ENCODE peak calls at places on chromosomes 12 and 14, in ten cellular contexts. One of them, this sample, is unnamed.

GRCh38 chr12:104177663-104178501 is 37.7 kb upstream of the TXNRD1 start:
- DNase-seq in A549: peak
- DNase-seq in heart left ventricle: peak
- DNase-seq in endothelial cell of umbilical vein: peak
- DNase-seq in breast epithelium: peak
- DNase-seq in ovary: peak
- DNase-seq in adrenal gland: peak
- DNase-seq in NB4: peak
- DNase-seq in HCT116: peak
- DNase-seq in lower leg skin: peak
- DNase-seq in this sample: peak

GRCh38 chr14:26104686-26105085 is 493.1 kb downstream of the NOVA1 start:
- DNase-seq in A549: no peak
- DNase-seq in heart left ventricle: no peak
- DNase-seq in endothelial cell of umbilical vein: no peak
- DNase-seq in breast epithelium: no peak
- DNase-seq in ovary: no peak
- DNase-seq in adrenal gland: no peak
- DNase-seq in NB4: no peak
- DNase-seq in HCT116: no peak
- DNase-seq in lower leg skin: no peak
- DNase-seq in this sample: no peak

GRCh38 chr12:1499351-1499750 is 95.0 kb downstream of the FBXL14 start:
- DNase-seq in A549: no peak
- DNase-seq in heart left ventricle: no peak
- DNase-seq in endothelial cell of umbilical vein: no peak
- DNase-seq in breast epithelium: no peak
- DNase-seq in ovary: no peak
- DNase-seq in adrenal gland: no peak
- DNase-seq in NB4: no peak
- DNase-seq in HCT116: no peak
- DNase-seq in lower leg skin: no peak
- DNase-seq in this sample: no peak

GRCh38 chr14:72644758-72645489 is 249.0 kb downstream of the DPF3 start:
- DNase-seq in A549: peak
- DNase-seq in heart left ventricle: no peak
- DNase-seq in endothelial cell of umbilical vein: no peak
- DNase-seq in breast epithelium: no peak
- DNase-seq in ovary: no peak
- DNase-seq in adrenal gland: no peak
- DNase-seq in NB4: peak
- DNase-seq in HCT116: peak
- DNase-seq in lower leg skin: no peak
- DNase-seq in this sample: no peak

GRCh38 chr14:52825085-52825484 is 33.7 kb upstream of the GNPNAT1 start:
- DNase-seq in A549: no peak
- DNase-seq in heart left ventricle: no peak
- DNase-seq in endothelial cell of umbilical vein: peak
- DNase-seq in breast epithelium: no peak
- DNase-seq in ovary: no peak
- DNase-seq in adrenal gland: no peak
- DNase-seq in NB4: no peak
- DNase-seq in HCT116: no peak
- DNase-seq in lower leg skin: no peak
- DNase-seq in this sample: no peak

GRCh38 chr12:3607039-3607719 is 116.2 kb downstream of the PRMT8 start:
- DNase-seq in A549: no peak
- DNase-seq in heart left ventricle: no peak
- DNase-seq in endothelial cell of umbilical vein: no peak
- DNase-seq in breast epithelium: no peak
- DNase-seq in ovary: peak
- DNase-seq in adrenal gland: no peak
- DNase-seq in NB4: peak
- DNase-seq in HCT116: no peak
- DNase-seq in lower leg skin: no peak
- DNase-seq in this sample: no peak

GRCh38 chr12:103688659-103689058 is 101.6 kb downstream of the STAB2 start:
- DNase-seq in A549: no peak
- DNase-seq in heart left ventricle: no peak
- DNase-seq in endothelial cell of umbilical vein: no peak
- DNase-seq in breast epithelium: no peak
- DNase-seq in ovary: no peak
- DNase-seq in adrenal gland: no peak
- DNase-seq in NB4: no peak
- DNase-seq in HCT116: no peak
- DNase-seq in lower leg skin: no peak
- DNase-seq in this sample: no peak

GRCh38 chr12:56189918-56190694 is 823 bp upstream of the SMARCC2 start:
- DNase-seq in A549: peak
- DNase-seq in heart left ventricle: peak
- DNase-seq in endothelial cell of umbilical vein: peak
- DNase-seq in breast epithelium: peak
- DNase-seq in ovary: peak
- DNase-seq in adrenal gland: peak
- DNase-seq in NB4: peak
- DNase-seq in HCT116: peak
- DNase-seq in lower leg skin: peak
- DNase-seq in this sample: peak

GRCh38 chr12:14949631-14950030 is 11.3 kb upstream of the ERP27 start:
- DNase-seq in A549: no peak
- DNase-seq in heart left ventricle: no peak
- DNase-seq in endothelial cell of umbilical vein: no peak
- DNase-seq in breast epithelium: no peak
- DNase-seq in ovary: no peak
- DNase-seq in adrenal gland: no peak
- DNase-seq in NB4: no peak
- DNase-seq in HCT116: no peak
- DNase-seq in lower leg skin: no peak
- DNase-seq in this sample: no peak

GRCh38 chr14:54975856-54976255 is 51.0 kb downstream of the WDHD1 start:
- DNase-seq in A549: peak
- DNase-seq in heart left ventricle: no peak
- DNase-seq in endothelial cell of umbilical vein: no peak
- DNase-seq in breast epithelium: no peak
- DNase-seq in ovary: no peak
- DNase-seq in adrenal gland: no peak
- DNase-seq in NB4: peak
- DNase-seq in HCT116: no peak
- DNase-seq in lower leg skin: no peak
- DNase-seq in this sample: no peak

GRCh38 chr12:53974084-53975018 is at the start of gene HOTAIR:
- DNase-seq in A549: peak
- DNase-seq in heart left ventricle: peak
- DNase-seq in endothelial cell of umbilical vein: no peak
- DNase-seq in breast epithelium: no peak
- DNase-seq in ovary: no peak
- DNase-seq in adrenal gland: no peak
- DNase-seq in NB4: peak
- DNase-seq in HCT116: no peak
- DNase-seq in lower leg skin: no peak
- DNase-seq in this sample: peak

GRCh38 chr14:69579476-69579875 is 4.8 kb upstream of the CCDC177 start:
- DNase-seq in A549: no peak
- DNase-seq in heart left ventricle: no peak
- DNase-seq in endothelial cell of umbilical vein: no peak
- DNase-seq in breast epithelium: no peak
- DNase-seq in ovary: no peak
- DNase-seq in adrenal gland: no peak
- DNase-seq in NB4: no peak
- DNase-seq in HCT116: no peak
- DNase-seq in lower leg skin: no peak
- DNase-seq in this sample: no peak

GRCh38 chr14:24310666-24311604 is at the start of gene LTB4R:
- DNase-seq in A549: no peak
- DNase-seq in heart left ventricle: peak
- DNase-seq in endothelial cell of umbilical vein: peak
- DNase-seq in breast epithelium: peak
- DNase-seq in ovary: peak
- DNase-seq in adrenal gland: peak
- DNase-seq in NB4: peak
- DNase-seq in HCT116: no peak
- DNase-seq in lower leg skin: no peak
- DNase-seq in this sample: no peak
- TF ChIP-seq POLR2A in A549: no peak
- TF ChIP-seq POLR2A in heart left ventricle: no peak
- TF ChIP-seq POLR2A in endothelial cell of umbilical vein: peak
- TF ChIP-seq POLR2A in breast epithelium: no peak
- TF ChIP-seq POLR2A in ovary: peak
- TF ChIP-seq POLR2A in adrenal gland: peak
- TF ChIP-seq POLR2A in NB4: peak
- TF ChIP-seq POLR2A in HCT116: no peak
- TF ChIP-seq POLR2A in lower leg skin: no peak
- TF ChIP-seq POLR2A in this sample: no peak

GRCh38 chr14:103679351-103679750 is 35.9 kb downstream of the XRCC3 start:
- DNase-seq in A549: peak
- DNase-seq in heart left ventricle: peak
- DNase-seq in endothelial cell of umbilical vein: peak
- DNase-seq in breast epithelium: no peak
- DNase-seq in ovary: no peak
- DNase-seq in adrenal gland: peak
- DNase-seq in NB4: peak
- DNase-seq in HCT116: peak
- DNase-seq in lower leg skin: no peak
- DNase-seq in this sample: no peak
- TF ChIP-seq CTCF in A549: peak
- TF ChIP-seq CTCF in heart left ventricle: peak
- TF ChIP-seq CTCF in endothelial cell of umbilical vein: peak
- TF ChIP-seq CTCF in breast epithelium: no peak
- TF ChIP-seq CTCF in ovary: no peak
- TF ChIP-seq CTCF in adrenal gland: peak
- TF ChIP-seq CTCF in NB4: peak
- TF ChIP-seq CTCF in HCT116: peak
- TF ChIP-seq CTCF in lower leg skin: no peak
- TF ChIP-seq CTCF in this sample: peak

GRCh38 chr14:20655851-20656250 is 14.4 kb upstream of the OR6S1 start:
- DNase-seq in A549: peak
- DNase-seq in heart left ventricle: no peak
- DNase-seq in endothelial cell of umbilical vein: no peak
- DNase-seq in breast epithelium: no peak
- DNase-seq in ovary: no peak
- DNase-seq in adrenal gland: no peak
- DNase-seq in NB4: no peak
- DNase-seq in HCT116: no peak
- DNase-seq in lower leg skin: no peak
- DNase-seq in this sample: no peak
- H3K4me3 ChIP-seq in A549: no peak
- H3K4me3 ChIP-seq in heart left ventricle: no peak
- H3K4me3 ChIP-seq in endothelial cell of umbilical vein: no peak
- H3K4me3 ChIP-seq in breast epithelium: no peak
- H3K4me3 ChIP-seq in ovary: no peak
- H3K4me3 ChIP-seq in adrenal gland: no peak
- H3K4me3 ChIP-seq in NB4: no peak
- H3K4me3 ChIP-seq in HCT116: no peak
- H3K4me3 ChIP-seq in lower leg skin: no peak
- H3K4me3 ChIP-seq in this sample: no peak

GRCh38 chr12:46357438-46358324 is 14.9 kb downstream of the SLC38A2 start:
- DNase-seq in A549: peak
- DNase-seq in heart left ventricle: no peak
- DNase-seq in endothelial cell of umbilical vein: peak
- DNase-seq in breast epithelium: no peak
- DNase-seq in ovary: no peak
- DNase-seq in adrenal gland: no peak
- DNase-seq in NB4: peak
- DNase-seq in HCT116: peak
- DNase-seq in lower leg skin: no peak
- DNase-seq in this sample: no peak

GRCh38 chr12:46360370-46360769 is 12.2 kb downstream of the SLC38A2 start:
- DNase-seq in A549: no peak
- DNase-seq in heart left ventricle: no peak
- DNase-seq in endothelial cell of umbilical vein: no peak
- DNase-seq in breast epithelium: no peak
- DNase-seq in ovary: no peak
- DNase-seq in adrenal gland: no peak
- DNase-seq in NB4: no peak
- DNase-seq in HCT116: no peak
- DNase-seq in lower leg skin: no peak
- DNase-seq in this sample: no peak

GRCh38 chr12:46358325-46358700 is 14.3 kb downstream of the SLC38A2 start:
- DNase-seq in A549: no peak
- DNase-seq in heart left ventricle: no peak
- DNase-seq in endothelial cell of umbilical vein: no peak
- DNase-seq in breast epithelium: no peak
- DNase-seq in ovary: no peak
- DNase-seq in adrenal gland: no peak
- DNase-seq in NB4: no peak
- DNase-seq in HCT116: no peak
- DNase-seq in lower leg skin: no peak
- DNase-seq in this sample: no peak

GRCh38 chr12:46359667-46360280 is 12.8 kb downstream of the SLC38A2 start:
- DNase-seq in A549: no peak
- DNase-seq in heart left ventricle: no peak
- DNase-seq in endothelial cell of umbilical vein: no peak
- DNase-seq in breast epithelium: no peak
- DNase-seq in ovary: no peak
- DNase-seq in adrenal gland: no peak
- DNase-seq in NB4: no peak
- DNase-seq in HCT116: no peak
- DNase-seq in lower leg skin: no peak
- DNase-seq in this sample: no peak

DNA sequence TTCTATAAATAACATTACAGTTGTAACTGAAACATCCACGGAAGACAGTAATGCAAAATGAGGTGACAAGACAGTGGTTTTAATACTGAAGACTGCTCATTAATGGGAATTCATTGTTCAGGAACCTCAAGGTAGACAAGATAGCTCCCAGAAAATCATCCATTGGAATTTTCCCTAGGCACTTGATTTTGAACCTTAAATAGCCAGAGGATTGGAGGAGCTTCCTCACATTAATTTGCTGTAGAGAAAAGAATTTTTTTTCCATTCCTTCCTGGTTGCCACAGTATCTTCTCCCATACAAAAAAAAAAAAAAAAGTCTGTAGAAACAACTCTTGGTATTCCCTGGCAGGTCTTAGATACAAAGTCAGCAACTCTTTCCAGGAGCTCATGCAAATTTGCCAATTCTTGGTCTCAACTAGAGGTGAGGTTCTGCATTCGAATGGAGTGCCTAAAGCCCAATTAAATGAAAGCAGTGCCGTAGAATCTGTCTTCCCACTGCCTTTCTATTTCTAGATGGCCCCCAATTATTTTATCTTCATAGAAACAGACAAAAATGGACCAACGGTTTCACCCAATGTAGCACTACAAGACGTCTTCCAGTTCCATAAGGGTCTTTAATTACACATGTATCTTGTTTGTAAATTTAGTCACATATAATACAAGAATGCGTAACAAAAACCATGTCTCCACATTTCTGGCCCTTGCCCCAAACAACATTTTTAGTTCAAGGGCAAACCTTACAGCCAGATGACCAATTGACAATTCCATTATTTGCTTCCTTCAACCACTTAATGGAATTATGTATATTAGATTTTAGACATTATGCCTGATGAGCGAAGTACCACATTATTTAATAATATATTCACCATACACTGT is 13.5 kb downstream of the SLC38A2 start:
- DNase-seq in A549: no peak
- DNase-seq in heart left ventricle: no peak
- DNase-seq in endothelial cell of umbilical vein: no peak
- DNase-seq in breast epithelium: no peak
- DNase-seq in ovary: no peak
- DNase-seq in adrenal gland: no peak
- DNase-seq in NB4: no peak
- DNase-seq in HCT116: no peak
- DNase-seq in lower leg skin: no peak
- DNase-seq in this sample: no peak
- TF ChIP-seq POLR2A in A549: no peak
- TF ChIP-seq POLR2A in heart left ventricle: no peak
- TF ChIP-seq POLR2A in endothelial cell of umbilical vein: peak
- TF ChIP-seq POLR2A in breast epithelium: no peak
- TF ChIP-seq POLR2A in ovary: no peak
- TF ChIP-seq POLR2A in adrenal gland: peak
- TF ChIP-seq POLR2A in NB4: no peak
- TF ChIP-seq POLR2A in HCT116: no peak
- TF ChIP-seq POLR2A in lower leg skin: no peak
- TF ChIP-seq POLR2A in this sample: no peak

GRCh38 chr12:65609359-65609771 is 214.9 kb upstream of the HMGA2 start:
- DNase-seq in A549: peak
- DNase-seq in heart left ventricle: no peak
- DNase-seq in endothelial cell of umbilical vein: peak
- DNase-seq in breast epithelium: no peak
- DNase-seq in ovary: no peak
- DNase-seq in adrenal gland: no peak
- DNase-seq in NB4: no peak
- DNase-seq in HCT116: peak
- DNase-seq in lower leg skin: no peak
- DNase-seq in this sample: no peak
- TF ChIP-seq CTCF in A549: peak
- TF ChIP-seq CTCF in heart left ventricle: no peak
- TF ChIP-seq CTCF in endothelial cell of umbilical vein: peak
- TF ChIP-seq CTCF in breast epithelium: no peak
- TF ChIP-seq CTCF in ovary: no peak
- TF ChIP-seq CTCF in adrenal gland: no peak
- TF ChIP-seq CTCF in NB4: no peak
- TF ChIP-seq CTCF in HCT116: no peak
- TF ChIP-seq CTCF in lower leg skin: no peak
- TF ChIP-seq CTCF in this sample: no peak

This sample was measured in uterus.